ENCODE peak calls at places on chromosomes 3 and 15, in nine cellular contexts. S is pancreas, Q is NCI-H2081, E is head of caudate nucleus, H is lower lobe of right lung, M is epithelial cell of proximal tubule, I is Panc1, T is iPS-NIHi11, D is heart left ventricle. K is an unnamed sample.

GRCh38 chr3:21979706-21980105 is 228.7 kb upstream of the ZNF385D start:
- DNase-seq in S (no peak), H (no peak), M (no peak), T (no peak), Q (no peak), E (no peak), D (no peak), I (no peak), K (no peak)

GRCh38 chr3:146162561-146162960 is 1.6 kb upstream of the PLOD2 start:
- DNase-seq in T (no peak), D (no peak), M (no peak), H (no peak), E (no peak), Q (no peak), I (no peak), S (no peak), K (no peak)

GRCh38 chr15:59379524-59379923 is 6.9 kb upstream of the MYO1E start:
- DNase-seq in S (no peak), H (no peak), M (no peak), D (no peak), T (no peak), I (no peak), E (no peak), Q (no peak), K (no peak)

GRCh38 chr15:63338170-63338569 is 43.5 kb downstream of the CA12 start:
- DNase-seq in E (no peak), Q (no peak), I (no peak), T (no peak), M (no peak), D (no peak), H (no peak), S (no peak), K (no peak)

GRCh38 chr15:42903388-42904324 is 16.9 kb downstream of the TTBK2 start:
- DNase-seq in E (no peak), I (no peak), Q (no peak), T (no peak), S (no peak), H (no peak), D (no peak), M (no peak), K (no peak)

GRCh38 chr3:127073931-127074820 is 91.3 kb downstream of the PLXNA1 start:
- DNase-seq in Q (no peak), S (peak), H (peak), M (no peak), I (no peak), D (no peak), T (no peak), E (no peak), K (no peak)

GRCh38 chr3:105274958-105275357 is 91.8 kb upstream of the ALCAM start:
- DNase-seq in M (no peak), H (no peak), D (no peak), T (no peak), I (no peak), Q (no peak), E (no peak), S (no peak), K (no peak)

GRCh38 chr3:169085827-169086226 is 577.7 kb downstream of the MECOM start:
- DNase-seq in S (no peak), D (no peak), E (no peak), M (peak), H (no peak), I (no peak), T (peak), Q (no peak), K (peak)

GRCh38 chr3:188164248-188164687 is 10.3 kb downstream of the LPP start:
- DNase-seq in E (no peak), D (no peak), H (no peak), I (no peak), S (no peak), M (no peak), T (no peak), Q (no peak), K (no peak)

GRCh38 chr15:39392469-39393047 is 188.3 kb upstream of the THBS1 start:
- DNase-seq in M (no peak), Q (no peak), I (no peak), T (no peak), S (no peak), E (no peak), H (no peak), D (no peak), K (peak)

GRCh38 chr3:128486692-128487537 is 6.1 kb downstream of the GATA2 start:
- DNase-seq in E (no peak), Q (peak), I (no peak), D (peak), H (peak), T (no peak), S (peak), M (no peak), K (peak)

GRCh38 chr3:128226794-128227399 is 73.6 kb downstream of the EEFSEC start:
- DNase-seq in S (peak), E (peak), M (no peak), Q (no peak), D (no peak), I (peak), T (peak), H (no peak), K (peak)

GRCh38 chr3:101284757-101285156 is 35.6 kb downstream of the IMPG2 start:
- DNase-seq in S (no peak), I (no peak), E (no peak), H (no peak), T (no peak), M (no peak), D (no peak), Q (no peak), K (no peak)

GRCh38 chr15:99504071-99504822 is 61.5 kb upstream of the MEF2A start:
- DNase-seq in M (no peak), T (no peak), H (no peak), Q (no peak), S (no peak), E (no peak), I (no peak), D (no peak), K (no peak)

GRCh38 chr3:194091141-194091540 is 44.8 kb upstream of the HES1 start:
- DNase-seq in S (no peak), M (no peak), T (no peak), Q (no peak), H (no peak), I (no peak), E (no peak), D (no peak), K (peak)

GRCh38 chr15:78540955-78541743 is 905 bp downstream of the PSMA4 start:
- DNase-seq in Q (peak), S (no peak), E (no peak), H (no peak), I (no peak), T (peak), M (no peak), D (no peak), K (peak)

GRCh38 chr3:134250717-134251220 is at the start of gene RYK:
- DNase-seq in Q (peak), I (no peak), D (peak), T (peak), M (no peak), E (peak), S (peak), H (peak), K (peak)

GRCh38 chr3:46675843-46676567 is 17.5 kb downstream of the ALS2CL start:
- DNase-seq in H (peak), T (no peak), E (peak), D (peak), I (no peak), Q (no peak), M (no peak), S (peak), K (no peak)

GRCh38 chr3:155560594-155560993 is 184.3 kb downstream of the PLCH1 start:
- DNase-seq in H (no peak), Q (no peak), T (no peak), E (no peak), M (peak), I (no peak), D (no peak), S (no peak), K (peak)

GRCh38 chr3:170421147-170421641 is 2.5 kb downstream of the CLDN11 start:
- DNase-seq in I (no peak), Q (no peak), M (no peak), E (peak), D (no peak), S (no peak), T (no peak), H (no peak), K (no peak)

GRCh38 chr15:89629829-89630228 is 25.4 kb downstream of the KIF7 start:
- DNase-seq in E (no peak), M (no peak), Q (no peak), I (no peak), H (no peak), S (no peak), T (no peak), D (no peak), K (no peak)

GRCh38 chr3:60652829-60653228 is 598.4 kb downstream of the FHIT start:
- DNase-seq in I (no peak), Q (no peak), H (no peak), D (no peak), M (peak), T (no peak), E (no peak), S (no peak), K (no peak)

GRCh38 chr3:67292356-67293225 is 294.5 kb downstream of the KBTBD8 start:
- DNase-seq in D (no peak), T (no peak), I (no peak), M (no peak), H (peak), E (no peak), Q (peak), S (no peak), K (no peak)

GRCh38 chr15:27835233-27835939 is 263.7 kb downstream of the OCA2 start:
- DNase-seq in S (no peak), E (no peak), D (no peak), T (no peak), H (no peak), Q (no peak), I (no peak), M (no peak), K (no peak)

GRCh38 chr15:41933771-41934170 is 38.6 kb downstream of the EHD4 start:
- DNase-seq in E (no peak), S (no peak), I (no peak), D (peak), Q (no peak), T (no peak), H (no peak), M (no peak), K (no peak)

GRCh38 chr3:15204005-15204404 is 2.0 kb upstream of the CAPN7 start:
- DNase-seq in S (no peak), I (no peak), H (no peak), Q (no peak), D (no peak), E (no peak), M (no peak), T (no peak), K (peak)

GRCh38 chr3:29463306-29463705 is 182.4 kb downstream of the RBMS3 start:
- DNase-seq in D (no peak), E (no peak), H (no peak), S (no peak), T (no peak), M (no peak), I (no peak), Q (no peak), K (no peak)

GRCh38 chr15:88491158-88491557 is 23.6 kb downstream of the MRPS11 start:
- DNase-seq in D (no peak), E (no peak), M (no peak), T (peak), S (no peak), H (no peak), Q (no peak), I (no peak), K (no peak)

GRCh38 chr3:123053107-123053506 is 13.7 kb upstream of the PDIA5 start:
- DNase-seq in I (no peak), E (no peak), D (peak), S (no peak), T (no peak), Q (no peak), H (no peak), M (no peak), K (no peak)

GRCh38 chr3:11465744-11466611 is 177.7 kb downstream of the VGLL4 start:
- DNase-seq in Q (no peak), T (no peak), M (peak), H (no peak), S (no peak), E (no peak), I (no peak), D (peak), K (no peak)

GRCh38 chr15:58865420-58865880 is 68.0 kb downstream of the SLTM start:
- DNase-seq in H (no peak), M (no peak), I (no peak), Q (no peak), D (no peak), T (no peak), S (no peak), E (no peak), K (peak)

GRCh38 chr3:38016410-38016809 is 13.0 kb downstream of the PLCD1 start:
- DNase-seq in E (no peak), H (no peak), T (no peak), I (no peak), S (peak), D (no peak), M (no peak), Q (no peak), K (no peak)

GRCh38 chr3:72492240-72492639 is 356.0 kb downstream of the SHQ1 start:
- DNase-seq in M (peak), T (no peak), S (no peak), H (no peak), I (no peak), Q (no peak), D (peak), E (peak), K (peak)

GRCh38 chr15:66797921-66798320 is 95.9 kb downstream of the SMAD6 start:
- DNase-seq in H (no peak), M (no peak), T (no peak), I (no peak), D (no peak), E (no peak), Q (no peak), S (no peak), K (no peak)

GRCh38 chr15:52683585-52683984 is 4.4 kb upstream of the ATOSA start:
- DNase-seq in I (no peak), M (no peak), Q (no peak), S (no peak), E (no peak), T (no peak), D (no peak), H (no peak), K (no peak)

GRCh38 chr3:108598375-108598774 is 8.9 kb downstream of the DZIP3 start:
- DNase-seq in H (no peak), D (no peak), Q (no peak), T (no peak), S (no peak), E (no peak), M (no peak), I (no peak), K (no peak)

K was measured in mesendoderm.